ENCODE peak calls at places on chromosomes 1 and 21, in nine cellular contexts. One of them, this sample, is unnamed.
A peak's percentile ranks its signal among the peaks of the same experiment; 100 is the strongest.

GRCh38 chr1:207346562-207346912 is 25.1 kb downstream of the CD55 start:
- DNase-seq in heart left ventricle: peak; percentile 48
- DNase-seq in aorta: peak; percentile 50
- DNase-seq in mesendoderm: peak; percentile 48
- DNase-seq in right lobe of liver: no peak
- DNase-seq in ovary: no peak
- DNase-seq in kidney epithelial cell: no peak
- DNase-seq in stomach: no peak
- DNase-seq in iPS DF 6.9: no peak
- DNase-seq in this sample: no peak

GRCh38 chr1:9728451-9729295 is 77.1 kb downstream of the PIK3CD start:
- DNase-seq in heart left ventricle: no peak
- DNase-seq in aorta: no peak
- DNase-seq in mesendoderm: no peak
- DNase-seq in right lobe of liver: no peak
- DNase-seq in ovary: no peak
- DNase-seq in kidney epithelial cell: no peak
- DNase-seq in stomach: no peak
- DNase-seq in iPS DF 6.9: no peak
- DNase-seq in this sample: no peak

GRCh38 chr21:44911384-44912157 is 9.1 kb downstream of the ITGB2 start:
- DNase-seq in heart left ventricle: peak; percentile 89
- DNase-seq in aorta: peak; percentile 88
- DNase-seq in mesendoderm: no peak
- DNase-seq in right lobe of liver: peak; percentile 93
- DNase-seq in ovary: no peak
- DNase-seq in kidney epithelial cell: no peak
- DNase-seq in stomach: peak; percentile 89
- DNase-seq in iPS DF 6.9: no peak
- DNase-seq in this sample: peak; percentile 32

GRCh38 chr1:18738126-18738525 is 107.5 kb downstream of the PAX7 start:
- DNase-seq in heart left ventricle: no peak
- DNase-seq in aorta: peak; percentile 9
- DNase-seq in mesendoderm: no peak
- DNase-seq in right lobe of liver: no peak
- DNase-seq in ovary: no peak
- DNase-seq in kidney epithelial cell: no peak
- DNase-seq in stomach: no peak
- DNase-seq in iPS DF 6.9: no peak
- DNase-seq in this sample: no peak

GRCh38 chr1:44318097-44319088 is 36.7 kb downstream of the ERI3 start:
- DNase-seq in heart left ventricle: no peak
- DNase-seq in aorta: no peak
- DNase-seq in mesendoderm: peak; percentile 65
- DNase-seq in right lobe of liver: peak; percentile 53
- DNase-seq in ovary: no peak
- DNase-seq in kidney epithelial cell: no peak
- DNase-seq in stomach: no peak
- DNase-seq in iPS DF 6.9: peak; percentile 37
- DNase-seq in this sample: peak; percentile 23

GRCh38 chr1:24505816-24506215 is 3.2 kb downstream of the RCAN3 start:
- DNase-seq in heart left ventricle: no peak
- DNase-seq in aorta: no peak
- DNase-seq in mesendoderm: no peak
- DNase-seq in right lobe of liver: no peak
- DNase-seq in ovary: no peak
- DNase-seq in kidney epithelial cell: no peak
- DNase-seq in stomach: no peak
- DNase-seq in iPS DF 6.9: no peak
- DNase-seq in this sample: no peak

GRCh38 chr1:228098323-228098931 is 4.7 kb downstream of the C1orf35 start:
- DNase-seq in heart left ventricle: no peak
- DNase-seq in aorta: no peak
- DNase-seq in mesendoderm: no peak
- DNase-seq in right lobe of liver: no peak
- DNase-seq in ovary: no peak
- DNase-seq in kidney epithelial cell: no peak
- DNase-seq in stomach: no peak
- DNase-seq in iPS DF 6.9: no peak
- DNase-seq in this sample: no peak

GRCh38 chr21:44846485-44847260 is 26.8 kb downstream of the PTTG1IP start:
- DNase-seq in heart left ventricle: peak; percentile 56
- DNase-seq in aorta: peak; percentile 85
- DNase-seq in mesendoderm: no peak
- DNase-seq in right lobe of liver: peak; percentile 46
- DNase-seq in ovary: no peak
- DNase-seq in kidney epithelial cell: no peak
- DNase-seq in stomach: peak; percentile 60
- DNase-seq in iPS DF 6.9: no peak
- DNase-seq in this sample: peak; percentile 48

GRCh38 chr1:104780470-104781078 is 1030.9 kb downstream of the AMY1C start:
- DNase-seq in heart left ventricle: no peak
- DNase-seq in aorta: no peak
- DNase-seq in mesendoderm: peak; percentile 46
- DNase-seq in right lobe of liver: no peak
- DNase-seq in ovary: no peak
- DNase-seq in kidney epithelial cell: no peak
- DNase-seq in stomach: no peak
- DNase-seq in iPS DF 6.9: no peak
- DNase-seq in this sample: peak; percentile 33

GRCh38 chr1:211386931-211387330 is 60.3 kb downstream of the TRAF5 start:
- DNase-seq in heart left ventricle: no peak
- DNase-seq in aorta: no peak
- DNase-seq in mesendoderm: no peak
- DNase-seq in right lobe of liver: no peak
- DNase-seq in ovary: no peak
- DNase-seq in kidney epithelial cell: no peak
- DNase-seq in stomach: no peak
- DNase-seq in iPS DF 6.9: no peak
- DNase-seq in this sample: no peak

GRCh38 chr21:44380876-44381275 is 27.5 kb downstream of the TRPM2 start:
- DNase-seq in heart left ventricle: no peak
- DNase-seq in aorta: no peak
- DNase-seq in mesendoderm: no peak
- DNase-seq in right lobe of liver: peak; percentile 39
- DNase-seq in ovary: no peak
- DNase-seq in kidney epithelial cell: no peak
- DNase-seq in stomach: no peak
- DNase-seq in iPS DF 6.9: no peak
- DNase-seq in this sample: no peak

GRCh38 chr1:201298381-201299367 is 15.4 kb downstream of the PKP1 start:
- DNase-seq in heart left ventricle: peak; percentile 30
- DNase-seq in aorta: no peak
- DNase-seq in mesendoderm: no peak
- DNase-seq in right lobe of liver: no peak
- DNase-seq in ovary: no peak
- DNase-seq in kidney epithelial cell: no peak
- DNase-seq in stomach: peak; percentile 39
- DNase-seq in iPS DF 6.9: no peak
- DNase-seq in this sample: peak; percentile 71

GRCh38 chr1:160437432-160438319 is 37.3 kb downstream of the VANGL2 start:
- DNase-seq in heart left ventricle: no peak
- DNase-seq in aorta: no peak
- DNase-seq in mesendoderm: no peak
- DNase-seq in right lobe of liver: no peak
- DNase-seq in ovary: no peak
- DNase-seq in kidney epithelial cell: no peak
- DNase-seq in stomach: no peak
- DNase-seq in iPS DF 6.9: no peak
- DNase-seq in this sample: no peak
- H3K4me3 ChIP-seq in heart left ventricle: no peak overlapping the region
- H3K4me3 ChIP-seq in aorta: no peak overlapping the region
- H3K4me3 ChIP-seq in mesendoderm: no peak overlapping the region
- H3K4me3 ChIP-seq in right lobe of liver: no peak overlapping the region
- H3K4me3 ChIP-seq in ovary: no peak overlapping the region
- H3K4me3 ChIP-seq in kidney epithelial cell: no peak overlapping the region
- H3K4me3 ChIP-seq in stomach: no peak overlapping the region
- H3K4me3 ChIP-seq in iPS DF 6.9: no peak overlapping the region
- H3K4me3 ChIP-seq in this sample: no peak overlapping the region

GRCh38 chr1:224747578-224747977 is 131.5 kb downstream of the CNIH3 start:
- DNase-seq in heart left ventricle: no peak
- DNase-seq in aorta: no peak
- DNase-seq in mesendoderm: no peak
- DNase-seq in right lobe of liver: no peak
- DNase-seq in ovary: no peak
- DNase-seq in kidney epithelial cell: no peak
- DNase-seq in stomach: no peak
- DNase-seq in iPS DF 6.9: no peak
- DNase-seq in this sample: peak; percentile 49

GRCh38 chr1:224745388-224745787 is 129.3 kb downstream of the CNIH3 start:
- DNase-seq in heart left ventricle: no peak
- DNase-seq in aorta: no peak
- DNase-seq in mesendoderm: no peak
- DNase-seq in right lobe of liver: no peak
- DNase-seq in ovary: no peak
- DNase-seq in kidney epithelial cell: no peak
- DNase-seq in stomach: no peak
- DNase-seq in iPS DF 6.9: no peak
- DNase-seq in this sample: no peak

GRCh38 chr1:224745924-224746323 is 129.8 kb downstream of the CNIH3 start:
- DNase-seq in heart left ventricle: no peak
- DNase-seq in aorta: no peak
- DNase-seq in mesendoderm: no peak
- DNase-seq in right lobe of liver: no peak
- DNase-seq in ovary: no peak
- DNase-seq in kidney epithelial cell: no peak
- DNase-seq in stomach: no peak
- DNase-seq in iPS DF 6.9: no peak
- DNase-seq in this sample: no peak

GRCh38 chr1:224739997-224740687 is 124.0 kb downstream of the CNIH3 start:
- DNase-seq in heart left ventricle: no peak
- DNase-seq in aorta: no peak
- DNase-seq in mesendoderm: no peak
- DNase-seq in right lobe of liver: no peak
- DNase-seq in ovary: no peak
- DNase-seq in kidney epithelial cell: no peak
- DNase-seq in stomach: no peak
- DNase-seq in iPS DF 6.9: no peak
- DNase-seq in this sample: no peak

GRCh38 chr1:224744521-224744920 is 128.4 kb downstream of the CNIH3 start:
- DNase-seq in heart left ventricle: no peak
- DNase-seq in aorta: no peak
- DNase-seq in mesendoderm: no peak
- DNase-seq in right lobe of liver: no peak
- DNase-seq in ovary: no peak
- DNase-seq in kidney epithelial cell: no peak
- DNase-seq in stomach: no peak
- DNase-seq in iPS DF 6.9: no peak
- DNase-seq in this sample: no peak
- H3K27me3 ChIP-seq in heart left ventricle: no peaks in the 10 kb centered on the region
- H3K27me3 ChIP-seq in aorta: no peaks in the 10 kb centered on the region
- H3K27me3 ChIP-seq in mesendoderm: no peaks in the 10 kb centered on the region
- H3K27me3 ChIP-seq in right lobe of liver: no peaks in the 10 kb centered on the region
- H3K27me3 ChIP-seq in ovary: no peaks in the 10 kb centered on the region
- H3K27me3 ChIP-seq in kidney epithelial cell: no peaks in the 10 kb centered on the region
- H3K27me3 ChIP-seq in stomach: no peaks in the 10 kb centered on the region
- H3K27me3 ChIP-seq in iPS DF 6.9: no peaks in the 10 kb centered on the region
- H3K27me3 ChIP-seq in this sample: no peaks in the 10 kb centered on the region

DNA sequence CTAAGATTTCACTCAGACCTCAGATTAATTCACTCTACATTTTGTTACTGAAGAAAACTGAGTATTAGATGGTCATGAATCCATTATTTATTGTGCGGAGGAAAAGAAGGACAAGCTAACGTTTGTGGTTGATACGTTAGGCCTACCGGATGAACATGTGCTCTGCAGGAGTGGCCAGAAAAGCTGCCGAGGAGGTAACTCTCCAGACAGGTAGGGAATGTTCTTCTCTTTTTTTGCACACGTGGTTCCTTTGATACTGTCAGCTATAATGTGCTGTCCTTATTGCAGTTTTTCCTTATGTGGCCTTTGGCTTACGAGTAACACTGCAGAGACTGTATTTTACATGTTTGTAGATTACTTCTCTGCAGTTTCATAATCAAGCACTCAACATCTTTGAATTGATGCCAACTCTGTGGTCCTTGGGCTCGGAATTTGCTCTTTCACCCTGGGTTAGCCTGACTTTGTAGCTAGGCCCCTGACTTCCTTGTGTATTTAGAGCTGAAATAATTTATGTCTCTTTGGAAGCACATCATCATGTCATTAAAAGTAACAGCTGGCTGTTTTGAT is 13.6 kb downstream of the MTR start:
- DNase-seq in heart left ventricle: no peak
- DNase-seq in aorta: no peak
- DNase-seq in mesendoderm: no peak
- DNase-seq in right lobe of liver: no peak
- DNase-seq in ovary: no peak
- DNase-seq in kidney epithelial cell: no peak
- DNase-seq in stomach: no peak
- DNase-seq in iPS DF 6.9: no peak
- DNase-seq in this sample: no peak
- H3K36me3 ChIP-seq in heart left ventricle: peaks cover 92% of the 10 kb centered on the region
- H3K36me3 ChIP-seq in aorta: peaks cover 8% of the 10 kb centered on the region
- H3K36me3 ChIP-seq in mesendoderm: no peaks in the 10 kb centered on the region
- H3K36me3 ChIP-seq in right lobe of liver: no peaks in the 10 kb centered on the region
- H3K36me3 ChIP-seq in ovary: no peaks in the 10 kb centered on the region
- H3K36me3 ChIP-seq in kidney epithelial cell: no peaks in the 10 kb centered on the region
- H3K36me3 ChIP-seq in stomach: peaks cover 85% of the 10 kb centered on the region
- H3K36me3 ChIP-seq in iPS DF 6.9: no peaks in the 10 kb centered on the region
- H3K36me3 ChIP-seq in this sample: peaks cover 5% of the 10 kb centered on the region

DNA sequence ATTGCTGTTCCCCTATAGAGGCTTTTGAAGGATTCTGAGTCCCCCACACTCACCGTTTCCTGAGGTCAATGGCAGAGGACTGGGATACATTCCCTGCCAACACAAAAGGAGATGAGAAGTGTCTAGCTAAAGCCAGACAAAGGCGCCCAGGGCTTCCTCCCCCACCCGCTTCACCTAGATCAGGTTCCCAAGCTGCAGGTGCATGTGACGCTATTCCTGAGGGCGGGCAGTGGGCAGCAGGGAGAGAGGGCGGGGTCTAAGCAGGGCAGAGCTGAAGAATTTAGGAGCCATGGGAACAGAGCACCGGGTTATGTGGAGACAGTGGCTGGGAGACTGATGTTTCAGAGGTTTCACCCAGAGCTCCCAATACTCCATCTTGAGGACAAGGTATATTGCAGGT is 6.0 kb upstream of the ARHGEF2 start:
- DNase-seq in heart left ventricle: no peak
- DNase-seq in aorta: no peak
- DNase-seq in mesendoderm: peak; percentile 75
- DNase-seq in right lobe of liver: no peak
- DNase-seq in ovary: no peak
- DNase-seq in kidney epithelial cell: no peak
- DNase-seq in stomach: no peak
- DNase-seq in iPS DF 6.9: peak; percentile 64
- DNase-seq in this sample: no peak
- H3K4me3 ChIP-seq in heart left ventricle: no peak overlapping the region
- H3K4me3 ChIP-seq in aorta: no peak overlapping the region
- H3K4me3 ChIP-seq in mesendoderm: no peak overlapping the region
- H3K4me3 ChIP-seq in right lobe of liver: no peak overlapping the region
- H3K4me3 ChIP-seq in ovary: no peak overlapping the region
- H3K4me3 ChIP-seq in kidney epithelial cell: no peak overlapping the region
- H3K4me3 ChIP-seq in stomach: no peak overlapping the region
- H3K4me3 ChIP-seq in iPS DF 6.9: no peak overlapping the region
- H3K4me3 ChIP-seq in this sample: peak overlapping the region; percentile 28

GRCh38 chr1:3360158-3360440 is 94.4 kb upstream of the ARHGEF16 start:
- DNase-seq in heart left ventricle: no peak
- DNase-seq in aorta: no peak
- DNase-seq in mesendoderm: no peak
- DNase-seq in right lobe of liver: no peak
- DNase-seq in ovary: no peak
- DNase-seq in kidney epithelial cell: no peak
- DNase-seq in stomach: no peak
- DNase-seq in iPS DF 6.9: no peak
- DNase-seq in this sample: no peak
- H3K27me3 ChIP-seq in heart left ventricle: no peaks in the 10 kb centered on the region
- H3K27me3 ChIP-seq in aorta: no peaks in the 10 kb centered on the region
- H3K27me3 ChIP-seq in mesendoderm: no peaks in the 10 kb centered on the region
- H3K27me3 ChIP-seq in right lobe of liver: no peaks in the 10 kb centered on the region
- H3K27me3 ChIP-seq in ovary: no peaks in the 10 kb centered on the region
- H3K27me3 ChIP-seq in kidney epithelial cell: peaks cover 75% of the 10 kb centered on the region
- H3K27me3 ChIP-seq in stomach: peaks cover 14% of the 10 kb centered on the region
- H3K27me3 ChIP-seq in iPS DF 6.9: no peaks in the 10 kb centered on the region
- H3K27me3 ChIP-seq in this sample: peaks cover 2% of the 10 kb centered on the region

GRCh38 chr1:17635276-17635675 is 95.8 kb downstream of the ARHGEF10L start:
- DNase-seq in heart left ventricle: no peak
- DNase-seq in aorta: no peak
- DNase-seq in mesendoderm: no peak
- DNase-seq in right lobe of liver: no peak
- DNase-seq in ovary: no peak
- DNase-seq in kidney epithelial cell: no peak
- DNase-seq in stomach: no peak
- DNase-seq in iPS DF 6.9: no peak
- DNase-seq in this sample: no peak
- H3K36me3 ChIP-seq in heart left ventricle: peaks cover 90% of the 10 kb centered on the region
- H3K36me3 ChIP-seq in aorta: peaks cover 32% of the 10 kb centered on the region
- H3K36me3 ChIP-seq in mesendoderm: peaks cover 9% of the 10 kb centered on the region
- H3K36me3 ChIP-seq in right lobe of liver: peaks cover 100% of the 10 kb centered on the region
- H3K36me3 ChIP-seq in ovary: no peaks in the 10 kb centered on the region
- H3K36me3 ChIP-seq in kidney epithelial cell: peaks cover 3% of the 10 kb centered on the region
- H3K36me3 ChIP-seq in stomach: peaks cover 100% of the 10 kb centered on the region
- H3K36me3 ChIP-seq in iPS DF 6.9: peaks cover 39% of the 10 kb centered on the region
- H3K36me3 ChIP-seq in this sample: peaks cover 27% of the 10 kb centered on the region

This sample was measured in bronchial epithelial cell.